ENCODE peak calls at places on chromosomes 3 and 15, in five cellular contexts. A is GM12878, N is transverse colon, S is Panc1, Q is spleen. X is an unnamed sample. For H3K4me1, the result is how much of the 10 kb centered on the place peaks cover.

GRCh38 chr15:99440029-99440428 is 125.8 kb upstream of the MEF2A start:
- DNase-seq in A (no peak), N (no peak), S (no peak), Q (no peak), X (peak)

GRCh38 chr3:72659609-72660008 is 188.6 kb downstream of the SHQ1 start:
- DNase-seq in A (no peak), N (no peak), S (no peak), Q (no peak), X (no peak)

GRCh38 chr15:60379466-60380274 is 18.1 kb downstream of the ANXA2 start:
- DNase-seq in A (no peak), N (no peak), S (no peak), Q (no peak), X (no peak)

GRCh38 chr3:142732066-142732465 is 8.2 kb downstream of the TRPC1 start:
- DNase-seq in A (no peak), N (no peak), S (no peak), Q (no peak), X (no peak)

GRCh38 chr3:138210528-138210927 is 23.4 kb downstream of the ARMC8 start:
- DNase-seq in A (no peak), N (no peak), S (no peak), Q (no peak), X (no peak)

GRCh38 chr3:136626448-136626847 is 125.7 kb downstream of the STAG1 start:
- DNase-seq in A (no peak), N (no peak), S (no peak), Q (no peak), X (no peak)

GRCh38 chr3:169305460-169305859 is 358.1 kb downstream of the MECOM start:
- DNase-seq in A (no peak), N (peak), S (no peak), Q (no peak), X (no peak)

GRCh38 chr15:68734352-68734751 is 86.3 kb downstream of the ANP32A start:
- DNase-seq in A (no peak), N (no peak), S (no peak), Q (no peak), X (peak)

GRCh38 chr3:48784426-48785120 is 63.1 kb downstream of the PRKAR2A start:
- DNase-seq in A (no peak), N (no peak), S (no peak), Q (no peak), X (no peak)

GRCh38 chr3:155512175-155512866 is 218.8 kb upstream of the STRIT1 start:
- DNase-seq in A (no peak), N (no peak), S (no peak), Q (no peak), X (no peak)

DNA sequence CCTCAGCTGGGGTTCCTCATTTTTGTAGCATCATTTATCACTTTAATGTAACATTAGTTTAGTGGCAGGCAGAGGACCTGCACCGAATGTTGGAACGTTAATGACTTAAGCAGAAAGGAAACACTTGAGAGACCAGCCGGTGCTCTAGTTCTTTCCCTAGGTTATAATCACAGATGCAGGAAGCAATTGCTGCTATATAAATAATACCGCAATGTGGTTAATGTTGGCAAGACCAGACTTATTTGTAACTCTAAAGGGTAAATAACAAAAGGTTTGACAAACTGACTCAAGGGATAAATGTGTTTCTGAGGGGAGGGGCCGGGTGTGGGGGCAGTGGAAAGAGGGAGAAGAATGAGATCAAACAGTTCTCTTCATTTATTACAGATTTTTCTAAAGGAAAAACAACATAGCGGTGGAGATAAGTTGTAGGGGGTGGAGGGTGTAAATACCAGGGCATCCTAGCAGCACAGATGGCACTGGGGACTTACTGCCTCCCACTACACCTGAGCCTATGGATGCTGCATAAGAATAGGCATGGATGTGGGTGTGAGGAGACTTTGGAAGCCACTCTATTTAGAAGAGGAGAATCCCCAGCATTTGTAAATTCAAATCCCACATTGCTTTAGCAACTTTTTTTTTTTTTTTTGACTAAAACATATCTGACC is 27.6 kb upstream of the IL1RAP start:
- DNase-seq in A (no peak), N (no peak), S (no peak), Q (no peak), X (no peak)
- TF ChIP-seq POLR2AphosphoS5 in A (no peak), N (no peak), S (no peak), Q (no peak), X (no peak)

GRCh38 chr3:112132088-112132487 is 960 bp downstream of the GCSAM start:
- DNase-seq in A (no peak), N (no peak), S (no peak), Q (no peak), X (no peak)
- H3K4me3 ChIP-seq in A (peak), N (no peak), S (no peak), Q (no peak), X (no peak)

GRCh38 chr15:40265875-40266274 is 17.0 kb downstream of the ANKRD63 start:
- DNase-seq in A (no peak), N (no peak), S (no peak), Q (no peak), X (no peak)
- H3K4me1 ChIP-seq in A (under half), N (under half), S (under half), Q (under half), X (under half)

GRCh38 chr15:31377030-31377429 is 50.4 kb downstream of the KLF13 start:
- DNase-seq in A (no peak), N (peak), S (no peak), Q (peak), X (no peak)

GRCh38 chr15:31379577-31379976 is 52.9 kb downstream of the KLF13 start:
- DNase-seq in A (no peak), N (no peak), S (no peak), Q (no peak), X (peak)

GRCh38 chr15:31379042-31379441 is 52.4 kb downstream of the KLF13 start:
- DNase-seq in A (no peak), N (no peak), S (no peak), Q (no peak), X (no peak)

GRCh38 chr15:31376511-31376910 is 49.9 kb downstream of the KLF13 start:
- DNase-seq in A (no peak), N (peak), S (no peak), Q (peak), X (no peak)

DNA sequence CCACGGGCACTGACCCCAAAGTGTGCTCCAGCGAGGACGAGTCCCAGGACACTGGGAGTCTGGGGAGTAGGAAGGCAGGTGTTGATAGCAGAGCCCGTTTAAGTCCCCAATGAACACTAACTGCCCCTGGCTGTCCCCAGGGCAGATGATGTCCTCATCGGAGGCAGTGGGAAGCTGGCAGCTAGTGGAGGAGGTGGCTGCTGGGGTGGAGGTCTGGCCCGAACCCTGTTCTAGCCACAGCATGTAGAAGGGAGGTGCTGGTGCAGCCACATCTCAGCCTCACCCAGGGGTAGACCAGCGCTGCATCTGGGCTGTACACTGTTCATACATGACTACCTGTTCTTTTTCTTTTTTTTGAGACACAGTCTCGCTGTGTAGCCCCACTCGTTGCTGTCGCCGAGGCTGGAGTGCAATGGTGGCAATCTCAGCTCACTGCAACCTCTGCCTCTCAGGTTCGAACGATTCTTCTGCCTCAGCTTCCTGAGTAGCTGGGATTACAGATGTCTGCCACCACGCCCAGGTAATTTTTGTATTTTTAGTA is 51.8 kb downstream of the KLF13 start:
- DNase-seq in A (no peak), N (no peak), S (no peak), Q (no peak), X (no peak)
- TF ChIP-seq POLR2AphosphoS5 in A (peak), N (no peak), S (no peak), Q (no peak), X (no peak)

DNA sequence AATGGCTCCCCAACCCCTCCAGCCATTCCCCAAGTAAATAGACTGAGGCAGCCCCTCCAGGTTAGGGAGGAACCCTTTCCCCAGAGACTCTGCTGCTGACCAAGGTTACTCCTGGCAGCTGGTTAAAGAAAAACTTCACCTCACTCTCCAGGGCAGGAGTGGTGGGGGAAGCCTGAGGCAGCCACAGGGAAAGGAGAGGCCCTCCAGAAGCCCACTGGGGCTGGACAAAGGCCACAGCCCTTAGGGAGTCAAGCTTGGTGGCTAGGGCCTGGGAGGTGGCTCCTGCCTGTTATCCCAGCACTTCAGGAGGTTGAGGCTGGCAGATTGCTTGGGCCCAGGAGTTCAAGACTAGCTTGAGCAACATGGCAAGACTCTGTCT is 923 bp downstream of the ACY1 start:
- DNase-seq in A (no peak), N (no peak), S (no peak), Q (no peak), X (no peak)
- H3K4me3 ChIP-seq in A (no peak), N (no peak), S (peak), Q (no peak), X (no peak)

GRCh38 chr3:40970067-40970466 is 229.2 kb upstream of the CTNNB1 start:
- DNase-seq in A (no peak), N (no peak), S (no peak), Q (no peak), X (no peak)

GRCh38 chr3:40972350-40972749 is 227.0 kb upstream of the CTNNB1 start:
- DNase-seq in A (no peak), N (no peak), S (no peak), Q (no peak), X (no peak)

GRCh38 chr3:40971191-40972168 is 227.8 kb upstream of the CTNNB1 start:
- DNase-seq in A (peak), N (peak), S (peak), Q (peak), X (peak)

GRCh38 chr3:40969341-40969740 is 230.0 kb upstream of the CTNNB1 start:
- DNase-seq in A (no peak), N (no peak), S (no peak), Q (no peak), X (no peak)

GRCh38 chr3:40968666-40969065 is 230.6 kb upstream of the CTNNB1 start:
- DNase-seq in A (no peak), N (no peak), S (no peak), Q (no peak), X (no peak)
- H3K4me1 ChIP-seq in A (under half), N (under half), S (under half), Q (under half), X (under half)

GRCh38 chr15:66294157-66294931 is 976 bp downstream of the DIS3L start:
- DNase-seq in A (peak), N (peak), S (peak), Q (no peak), X (no peak)
- TF ChIP-seq POLR2AphosphoS5 in A (no peak), N (no peak), S (no peak), Q (no peak), X (no peak)

GRCh38 chr3:37918627-37919026 is 56.9 kb downstream of the CTDSPL start:
- DNase-seq in A (no peak), N (no peak), S (no peak), Q (no peak), X (no peak)
- H3K4me3 ChIP-seq in A (no peak), N (no peak), S (no peak), Q (no peak), X (no peak)

DNA sequence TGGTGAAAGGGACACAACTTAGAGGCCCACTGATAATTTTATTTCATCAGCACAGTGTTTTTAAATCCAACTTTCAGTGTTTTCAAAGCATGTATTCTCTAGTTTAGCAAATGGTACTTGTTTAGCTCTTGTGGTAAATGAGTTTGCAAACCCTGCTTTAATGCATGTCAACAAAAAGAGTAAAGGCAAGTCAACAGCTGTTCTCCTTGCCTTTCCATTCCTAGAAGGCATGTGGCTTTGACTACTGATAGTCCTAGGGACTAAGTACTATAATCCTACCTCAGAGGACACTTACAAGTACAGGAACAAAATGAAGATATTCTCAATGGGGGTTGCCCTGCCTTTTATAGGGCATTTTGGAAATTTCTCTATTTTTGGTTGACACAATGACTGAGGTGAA is 13.1 kb downstream of the NPTN start:
- DNase-seq in A (no peak), N (no peak), S (no peak), Q (no peak), X (no peak)
- H3K4me1 ChIP-seq in A (under half), N (under half), S (under half), Q (half or more), X (half or more)

DNA sequence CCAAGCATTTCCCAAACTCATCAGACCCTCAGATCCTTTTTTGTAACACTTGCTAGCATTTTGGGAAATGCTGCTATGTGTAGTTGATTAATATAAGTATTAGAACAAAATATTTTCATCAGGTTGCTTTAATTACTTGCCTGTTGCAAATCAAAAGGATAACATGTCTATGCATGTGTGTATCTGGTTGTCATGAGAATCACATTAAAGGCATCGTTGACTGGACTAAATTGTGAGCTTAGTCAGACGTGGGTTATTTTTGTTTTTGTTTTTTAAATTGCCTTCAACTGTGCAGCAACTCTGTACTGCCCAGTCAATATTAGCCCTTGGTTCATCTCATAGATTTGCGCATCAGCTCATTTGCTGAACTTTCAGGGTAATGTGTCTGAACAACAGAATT is 81.6 kb downstream of the SLMAP start:
- DNase-seq in A (no peak), N (no peak), S (no peak), Q (no peak), X (no peak)
- TF ChIP-seq POLR2AphosphoS5 in A (no peak), N (no peak), S (no peak), Q (no peak), X (no peak)